ENCODE peak calls at places on chromosomes 12 and 14, in ten cellular contexts. N is aorta, V is DND-41, G is BE2C, T is HepG2, Z is stomach, B is hepatocyte, K is body of pancreas, O is heart left ventricle, D is endothelial cell of umbilical vein. H is an unnamed sample. For H3K4me1, the result is how much of the 10 kb centered on the place peaks cover.

GRCh38 chr12:62862259-62862881 is 72.6 kb downstream of the PPM1H start:
- DNase-seq in N (no peak), V (no peak), G (no peak), T (no peak), Z (no peak), B (no peak), K (no peak), O (no peak), D (peak), H (no peak)

GRCh38 chr14:73787760-73788508 is 63.7 kb upstream of the PTGR2 start:
- DNase-seq in N (peak), V (peak), G (no peak), T (no peak), Z (no peak), B (no peak), K (no peak), O (no peak), D (peak), H (no peak)

GRCh38 chr12:25904442-25904841 is 54.0 kb upstream of the RASSF8 start:
- DNase-seq in N (no peak), V (no peak), G (no peak), T (no peak), Z (no peak), B (no peak), K (no peak), O (no peak), D (no peak), H (no peak)

GRCh38 chr12:87406926-87407325 is 622.3 kb downstream of the C12orf50 start:
- DNase-seq in N (no peak), V (no peak), G (no peak), T (no peak), Z (no peak), B (no peak), K (no peak), O (no peak), D (no peak), H (no peak)

GRCh38 chr12:110741795-110742717 is 635 bp downstream of the PPP1CC start:
- DNase-seq in N (no peak), V (peak), G (peak), T (no peak), Z (peak), B (peak), K (no peak), O (peak), D (no peak), H (peak)

GRCh38 chr14:39339003-39339402 is 93.2 kb downstream of the FBXO33 start:
- DNase-seq in N (no peak), V (no peak), G (no peak), T (peak), Z (peak), B (peak), K (no peak), O (no peak), D (no peak), H (no peak)

GRCh38 chr14:73491256-73491976 is 683 bp downstream of the RIOX1 start:
- DNase-seq in N (peak), V (peak), G (peak), T (peak), Z (peak), B (peak), K (peak), O (peak), D (peak), H (peak)

GRCh38 chr12:591571-592505 is 71.4 kb downstream of the NINJ2 start:
- DNase-seq in N (no peak), V (no peak), G (peak), T (peak), Z (peak), B (no peak), K (peak), O (peak), D (no peak), H (peak)

GRCh38 chr12:90028620-90029051 is 320.0 kb upstream of the ATP2B1 start:
- DNase-seq in N (no peak), V (no peak), G (peak), T (no peak), Z (no peak), B (no peak), K (no peak), O (no peak), D (peak), H (no peak)

GRCh38 chr12:115375188-115375991 is 691.4 kb upstream of the TBX3 start:
- DNase-seq in N (no peak), V (peak), G (no peak), T (peak), Z (no peak), B (peak), K (no peak), O (no peak), D (no peak), H (peak)

GRCh38 chr14:104140463-104141331 is 2.3 kb downstream of the KIF26A start:
- DNase-seq in N (peak), V (no peak), G (peak), T (no peak), Z (no peak), B (no peak), K (no peak), O (peak), D (no peak), H (no peak)

GRCh38 chr14:50311337-50311973 is 574 bp downstream of the L2HGDH start:
- DNase-seq in N (no peak), V (no peak), G (no peak), T (peak), Z (no peak), B (no peak), K (no peak), O (no peak), D (peak), H (no peak)

GRCh38 chr12:12097821-12098688 is 27.3 kb downstream of the BCL2L14 start:
- DNase-seq in N (no peak), V (no peak), G (no peak), T (no peak), Z (no peak), B (no peak), K (no peak), O (no peak), D (peak), H (no peak)

GRCh38 chr12:26346748-26347147 is 151.4 kb downstream of the SSPN start:
- DNase-seq in N (no peak), V (no peak), G (no peak), T (no peak), Z (no peak), B (no peak), K (no peak), O (no peak), D (no peak), H (no peak)

GRCh38 chr14:96117101-96117897 is 78.1 kb downstream of the C14orf132 start:
- DNase-seq in N (no peak), V (no peak), G (peak), T (no peak), Z (no peak), B (peak), K (no peak), O (no peak), D (no peak), H (no peak)

GRCh38 chr12:57845478-57846284 is 848 bp downstream of the CTDSP2 start:
- DNase-seq in N (peak), V (peak), G (peak), T (peak), Z (peak), B (peak), K (peak), O (peak), D (peak), H (peak)

GRCh38 chr14:91244501-91244901 is at the start of gene GPR68:
- DNase-seq in N (peak), V (peak), G (peak), T (no peak), Z (peak), B (peak), K (no peak), O (peak), D (no peak), H (no peak)

GRCh38 chr12:80187660-80188090 is 88.3 kb downstream of the OTOGL start:
- DNase-seq in N (no peak), V (no peak), G (no peak), T (no peak), Z (no peak), B (no peak), K (no peak), O (peak), D (peak), H (no peak)

GRCh38 chr12:28870839-28871440 is 278.1 kb upstream of the FAR2 start:
- DNase-seq in N (no peak), V (no peak), G (no peak), T (no peak), Z (no peak), B (no peak), K (no peak), O (no peak), D (peak), H (no peak)

DNA sequence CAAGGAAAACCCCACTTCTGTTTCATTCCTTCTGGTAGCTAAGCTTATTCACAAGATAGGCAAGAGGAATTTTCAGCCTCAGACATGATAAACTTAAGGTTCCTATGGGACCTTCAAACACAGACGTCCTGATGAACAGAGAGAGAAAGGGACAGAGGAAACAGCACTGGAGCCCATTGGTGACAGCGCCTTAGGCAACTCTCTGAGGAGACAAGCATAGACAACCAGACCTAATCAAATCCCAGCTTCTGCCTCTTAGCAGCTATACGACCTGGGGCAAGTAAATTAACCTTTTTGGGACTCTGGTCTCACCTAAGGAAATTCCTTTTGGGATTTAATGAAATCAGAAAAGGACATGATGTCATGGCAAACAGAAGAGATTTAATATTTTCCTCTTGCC is 33.3 kb downstream of the TMCC3 start:
- DNase-seq in N (no peak), V (no peak), G (no peak), T (no peak), Z (no peak), B (no peak), K (no peak), O (no peak), D (no peak), H (no peak)
- H3K4me1 ChIP-seq in N (under half), V (under half), G (under half), T (under half), Z (under half), B (under half), K (under half), O (under half), D (under half), H (under half)

DNA sequence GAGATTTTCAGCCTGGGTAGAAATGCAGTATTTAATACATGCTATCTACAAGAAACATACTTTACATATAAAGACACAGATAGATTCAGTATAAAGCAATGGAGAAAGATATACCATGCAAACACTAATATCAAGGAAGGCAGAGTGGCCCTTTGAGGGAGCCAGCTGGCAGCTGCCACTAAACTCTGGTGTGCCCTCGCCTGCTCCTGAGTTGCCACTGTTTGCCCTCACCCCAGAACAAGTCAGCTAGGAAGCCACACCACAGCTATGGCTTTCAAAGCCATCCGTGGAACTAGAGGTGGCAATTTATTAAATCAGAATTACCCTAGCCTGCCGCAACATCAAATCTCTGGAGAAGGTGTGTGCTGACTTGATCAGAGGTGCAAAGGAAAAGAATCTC is 18.3 kb downstream of the PXN start:
- DNase-seq in N (no peak), V (no peak), G (no peak), T (no peak), Z (peak), B (no peak), K (no peak), O (no peak), D (peak), H (no peak)
- H3K4me1 ChIP-seq in N (under half), V (under half), G (under half), T (under half), Z (under half), B (half or more), K (under half), O (half or more), D (half or more), H (under half)

GRCh38 chr14:99565383-99565782 is 38.6 kb downstream of the CCDC85C start:
- DNase-seq in N (no peak), V (no peak), G (no peak), T (no peak), Z (no peak), B (no peak), K (no peak), O (no peak), D (no peak), H (peak)
- H3K4me1 ChIP-seq in N (under half), V (under half), G (half or more), T (half or more), Z (half or more), B (half or more), K (half or more), O (half or more), D (under half), H (under half)

GRCh38 chr12:55727643-55728184 is 1.1 kb downstream of the CD63 start:
- DNase-seq in N (peak), V (no peak), G (peak), T (no peak), Z (peak), B (peak), K (peak), O (peak), D (peak), H (peak)
- H3K4me1 ChIP-seq in N (under half), V (under half), G (under half), T (half or more), Z (half or more), B (under half), K (half or more), O (half or more), D (under half), H (under half)

DNA sequence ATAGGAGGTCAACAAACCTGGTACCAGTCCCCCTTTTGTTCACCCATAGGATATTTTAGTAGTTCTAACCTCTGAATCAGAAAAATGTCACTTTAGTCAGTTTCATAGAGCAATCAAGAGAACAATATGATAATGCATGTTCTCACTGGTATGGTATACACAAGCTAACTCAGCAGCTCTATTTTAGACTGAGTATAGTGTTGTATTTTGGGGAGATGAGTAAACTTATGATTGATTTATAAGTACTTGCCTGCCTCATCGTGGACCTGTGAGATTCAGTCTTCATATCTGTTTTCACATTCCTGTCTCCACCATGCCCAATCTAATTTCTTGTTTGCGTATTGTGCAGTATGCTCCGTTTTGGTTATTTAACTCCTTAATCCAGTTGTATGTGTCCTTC is 20.9 kb downstream of the COX16 start:
- DNase-seq in N (no peak), V (no peak), G (no peak), T (no peak), Z (no peak), B (no peak), K (no peak), O (no peak), D (no peak), H (no peak)
- H3K4me1 ChIP-seq in N (under half), V (under half), G (under half), T (under half), Z (under half), B (under half), K (under half), O (under half), D (under half), H (under half)

GRCh38 chr12:129720618-129721017 is 183.2 kb downstream of the TMEM132D start:
- DNase-seq in N (no peak), V (no peak), G (no peak), T (no peak), Z (no peak), B (no peak), K (no peak), O (no peak), D (no peak), H (no peak)
- H3K4me1 ChIP-seq in N (under half), V (under half), G (under half), T (under half), Z (under half), B (under half), K (under half), O (under half), D (under half), H (under half)

GRCh38 chr12:101830391-101831325 is at the start of gene GNPTAB:
- DNase-seq in N (peak), V (peak), G (peak), T (peak), Z (peak), B (peak), K (peak), O (peak), D (peak), H (peak)

GRCh38 chr12:101829639-101830390 is 944 bp downstream of the GNPTAB start:
- DNase-seq in N (no peak), V (no peak), G (no peak), T (no peak), Z (peak), B (peak), K (no peak), O (no peak), D (peak), H (peak)

GRCh38 chr12:101832030-101832429 is 1.3 kb upstream of the GNPTAB start:
- DNase-seq in N (no peak), V (no peak), G (no peak), T (no peak), Z (no peak), B (no peak), K (no peak), O (no peak), D (no peak), H (no peak)

GRCh38 chr12:101826766-101827368 is 3.9 kb downstream of the GNPTAB start:
- DNase-seq in N (no peak), V (no peak), G (no peak), T (no peak), Z (no peak), B (no peak), K (no peak), O (no peak), D (no peak), H (no peak)

GRCh38 chr12:101828463-101829196 is 2.1 kb downstream of the GNPTAB start:
- DNase-seq in N (no peak), V (peak), G (no peak), T (no peak), Z (no peak), B (no peak), K (no peak), O (no peak), D (no peak), H (no peak)
- H3K4me1 ChIP-seq in N (under half), V (half or more), G (under half), T (under half), Z (under half), B (under half), K (under half), O (under half), D (under half), H (under half)

GRCh38 chr14:63295991-63296630 is 22.6 kb downstream of the GPHB5 start:
- DNase-seq in N (no peak), V (no peak), G (no peak), T (no peak), Z (no peak), B (no peak), K (no peak), O (no peak), D (peak), H (no peak)
- H3K4me1 ChIP-seq in N (under half), V (under half), G (under half), T (under half), Z (under half), B (under half), K (under half), O (under half), D (under half), H (under half)

GRCh38 chr12:6979453-6979852 is 8.7 kb downstream of the EMG1 start:
- DNase-seq in N (no peak), V (no peak), G (no peak), T (no peak), Z (no peak), B (no peak), K (no peak), O (no peak), D (no peak), H (peak)
- H3K4me1 ChIP-seq in N (under half), V (under half), G (under half), T (half or more), Z (under half), B (under half), K (under half), O (under half), D (under half), H (under half)

GRCh38 chr12:46208370-46208769 is 60.5 kb downstream of the SLC38A1 start:
- DNase-seq in N (no peak), V (no peak), G (no peak), T (no peak), Z (no peak), B (no peak), K (no peak), O (no peak), D (no peak), H (no peak)

GRCh38 chr12:46212108-46212982 is 56.5 kb downstream of the SLC38A1 start:
- DNase-seq in N (no peak), V (no peak), G (no peak), T (no peak), Z (no peak), B (no peak), K (no peak), O (no peak), D (no peak), H (no peak)

GRCh38 chr12:46209914-46210834 is 58.7 kb downstream of the SLC38A1 start:
- DNase-seq in N (no peak), V (peak), G (no peak), T (peak), Z (peak), B (no peak), K (peak), O (peak), D (peak), H (peak)

GRCh38 chr12:46209165-46209564 is 59.7 kb downstream of the SLC38A1 start:
- DNase-seq in N (no peak), V (no peak), G (no peak), T (no peak), Z (no peak), B (no peak), K (no peak), O (no peak), D (no peak), H (no peak)

DNA sequence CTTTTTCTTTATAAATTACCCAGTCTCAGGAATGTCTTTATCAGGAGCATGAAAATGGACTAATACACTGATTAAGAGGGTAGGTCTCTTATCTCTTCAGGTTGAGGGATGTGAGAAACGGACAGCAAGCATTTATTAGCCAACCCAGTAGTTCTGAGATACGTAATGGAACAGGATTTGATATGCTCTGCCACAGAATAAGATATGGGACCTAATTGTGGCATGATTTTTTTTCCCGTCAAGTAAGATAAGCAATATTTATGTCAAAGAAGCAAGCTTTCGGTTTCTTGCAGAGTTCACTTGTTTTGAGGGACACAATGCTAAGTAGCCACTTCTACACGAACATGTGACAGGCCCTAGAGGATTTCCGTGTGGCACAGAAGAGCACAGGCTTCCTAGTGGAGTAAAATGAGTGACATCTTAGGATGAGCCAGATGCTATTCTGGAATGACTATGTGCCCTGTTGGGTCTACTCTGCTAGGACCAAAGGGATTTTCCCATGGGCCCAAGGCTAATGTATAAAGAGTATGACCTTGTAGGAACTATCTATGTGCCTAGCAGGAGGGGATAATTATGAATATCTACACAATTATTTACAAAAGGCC is 57.9 kb downstream of the SLC38A1 start:
- DNase-seq in N (no peak), V (no peak), G (no peak), T (no peak), Z (no peak), B (no peak), K (no peak), O (no peak), D (no peak), H (peak)
- H3K4me1 ChIP-seq in N (under half), V (under half), G (under half), T (under half), Z (under half), B (under half), K (under half), O (under half), D (under half), H (under half)

H was measured in small intestine.